ENCODE peak calls at places on chromosomes 16 and 17, in ten cellular contexts. Q, S, I, H, W, Z, A, O, L and K are unnamed samples.

GRCh38 chr16:9904526-9904925 is 277.7 kb downstream of the GRIN2A start:
- DNase-seq in O (no peak), H (no peak), Z (no peak), Q (no peak), W (no peak), L (no peak), S (no peak), I (no peak), A (no peak), K (no peak)

GRCh38 chr17:38546396-38546795 is 59.4 kb downstream of the SRCIN1 start:
- DNase-seq in H (no peak), I (no peak), O (no peak), Q (no peak), S (no peak), W (no peak), L (no peak), Z (no peak), A (no peak), K (no peak)

GRCh38 chr16:70429888-70430666 is 8.8 kb downstream of the ST3GAL2 start:
- DNase-seq in O (no peak), L (no peak), H (no peak), Z (no peak), Q (no peak), W (no peak), S (no peak), A (no peak), I (no peak), K (no peak)

GRCh38 chr17:78484300-78485159 is 92.7 kb downstream of the DNAH17 start:
- DNase-seq in Z (no peak), L (no peak), I (peak), A (peak), Q (no peak), S (no peak), O (no peak), W (peak), H (peak), K (peak)

GRCh38 chr17:36918260-36918691 is 19.0 kb upstream of the LHX1 start:
- DNase-seq in I (no peak), L (peak), Q (no peak), O (peak), S (no peak), W (no peak), H (no peak), A (no peak), Z (no peak), K (no peak)

GRCh38 chr16:25366078-25366477 is 108.4 kb upstream of the ZKSCAN2 start:
- DNase-seq in S (no peak), O (no peak), I (no peak), Q (no peak), W (no peak), L (no peak), Z (no peak), H (no peak), A (no peak), K (no peak)

GRCh38 chr16:81748476-81749198 is 30.5 kb upstream of the PLCG2 start:
- DNase-seq in W (no peak), L (no peak), H (peak), S (no peak), I (no peak), Z (no peak), Q (no peak), A (no peak), O (no peak), K (no peak)

GRCh38 chr16:74605746-74606520 is 981 bp downstream of the GLG1 start:
- DNase-seq in Q (no peak), I (no peak), S (no peak), A (no peak), W (no peak), O (peak), H (no peak), Z (no peak), L (no peak), K (no peak)

GRCh38 chr17:45222273-45222993 is 748 bp downstream of the FMNL1 start:
- DNase-seq in O (no peak), S (no peak), I (no peak), L (no peak), Z (no peak), W (no peak), A (no peak), H (no peak), Q (no peak), K (no peak)

GRCh38 chr17:83151442-83152220 is 72.2 kb downstream of the METRNL start:
- DNase-seq in S (no peak), W (no peak), Q (no peak), A (no peak), L (peak), O (no peak), I (no peak), Z (no peak), H (peak), K (peak)

GRCh38 chr16:79362312-79362970 is 238.1 kb downstream of the MAF start:
- DNase-seq in I (no peak), W (no peak), Q (no peak), O (no peak), Z (no peak), H (no peak), L (no peak), A (no peak), S (no peak), K (no peak)

GRCh38 chr16:87369796-87370719 is 13.5 kb downstream of the FBXO31 start:
- DNase-seq in L (no peak), W (no peak), Q (no peak), H (no peak), O (no peak), A (no peak), Z (no peak), S (no peak), I (no peak), K (no peak)

GRCh38 chr17:48048321-48049140 is at the start of gene NFE2L1:
- DNase-seq in W (peak), I (peak), Q (peak), S (peak), H (peak), Z (peak), L (peak), O (peak), A (peak), K (peak)

GRCh38 chr16:85180047-85180878 is 68.0 kb upstream of the CIBAR2 start:
- DNase-seq in O (no peak), H (no peak), A (no peak), L (no peak), Z (no peak), W (no peak), S (no peak), I (no peak), Q (no peak), K (no peak)

GRCh38 chr17:7439462-7440112 is at the start of gene FGF11:
- DNase-seq in L (no peak), A (no peak), O (no peak), W (no peak), Q (no peak), H (peak), I (no peak), Z (no peak), S (no peak), K (no peak)

GRCh38 chr16:26051078-26051477 is 359.3 kb downstream of the HS3ST4 start:
- DNase-seq in L (no peak), Z (no peak), I (no peak), H (no peak), S (no peak), W (no peak), Q (no peak), A (no peak), O (no peak), K (no peak)

GRCh38 chr16:14539156-14539555 is 90.9 kb downstream of the PARN start:
- DNase-seq in A (no peak), W (no peak), I (no peak), L (no peak), H (no peak), Q (no peak), Z (no peak), O (no peak), S (no peak), K (no peak)

GRCh38 chr17:60369727-60370126 is 22.2 kb downstream of the USP32 start:
- DNase-seq in L (no peak), O (no peak), W (no peak), S (no peak), H (no peak), A (no peak), Z (no peak), Q (no peak), I (no peak), K (no peak)

GRCh38 chr17:18992454-18993130 is 12.0 kb downstream of the FAM83G start:
- DNase-seq in Q (no peak), I (no peak), A (no peak), W (no peak), Z (no peak), S (no peak), O (no peak), H (no peak), L (no peak), K (no peak)

GRCh38 chr17:75719732-75720131 is 1.5 kb upstream of the ITGB4 start:
- DNase-seq in W (no peak), A (no peak), Z (no peak), I (no peak), S (no peak), Q (no peak), O (no peak), H (no peak), L (no peak), K (no peak)

GRCh38 chr17:15942207-15942833 is 2.6 kb upstream of the ADORA2B start:
- DNase-seq in H (no peak), L (no peak), I (no peak), S (no peak), Q (no peak), W (no peak), Z (no peak), O (peak), A (no peak), K (no peak)

GRCh38 chr17:3744032-3744431 is 20.3 kb downstream of the HASPIN start:
- DNase-seq in Z (no peak), S (no peak), L (peak), O (peak), Q (no peak), I (no peak), A (no peak), H (no peak), W (no peak), K (no peak)

GRCh38 chr16:29686740-29687327 is 7.9 kb downstream of the QPRT start:
- DNase-seq in L (no peak), I (no peak), W (no peak), S (no peak), A (no peak), H (no peak), O (no peak), Z (no peak), Q (no peak), K (no peak)

GRCh38 chr17:83137523-83137922 is 58.1 kb downstream of the METRNL start:
- DNase-seq in L (no peak), A (no peak), I (no peak), O (no peak), Q (no peak), Z (no peak), W (no peak), S (no peak), H (no peak), K (no peak)

GRCh38 chr17:35089846-35090193 is 26.3 kb upstream of the RFFL start:
- DNase-seq in L (peak), Q (no peak), O (peak), I (peak), Z (no peak), W (peak), A (no peak), H (peak), S (no peak), K (no peak)

GRCh38 chr16:12502671-12503070 is 301.0 kb downstream of the CPPED1 start:
- DNase-seq in O (no peak), I (no peak), W (no peak), H (no peak), Z (no peak), L (no peak), S (no peak), Q (no peak), A (no peak), K (no peak)

GRCh38 chr16:53433930-53434435 is 288 bp upstream of the RBL2 start:
- DNase-seq in W (no peak), I (peak), L (peak), Z (no peak), S (no peak), A (no peak), O (no peak), H (peak), Q (no peak), K (peak)

GRCh38 chr17:49287481-49287880 is 56.9 kb upstream of the PHOSPHO1 start:
- DNase-seq in H (no peak), W (no peak), O (no peak), Q (no peak), Z (no peak), A (no peak), S (no peak), I (no peak), L (no peak), K (no peak)

GRCh38 chr17:50297407-50297865 is 23.2 kb downstream of the TMEM92 start:
- DNase-seq in A (peak), O (peak), L (peak), I (peak), Q (no peak), W (peak), H (peak), S (no peak), Z (peak), K (no peak)